ENCODE peak calls at places on chromosomes 3 and 15, in five cellular contexts. T is adrenal gland; R is heart right ventricle; M is IMR-90; B is CD8-positive, alpha-beta memory T cell. H is an unnamed sample.
A peak's percentile ranks its signal among the peaks of the same experiment; 100 is the strongest.

GRCh38 chr15:67405208-67406191 is 115.4 kb upstream of the C15orf61 start:
- DNase-seq in T (no peak), R (no peak), M (peak; percentile 79), B (no peak), H (no peak)

GRCh38 chr3:120025520-120025919 is 68.7 kb downstream of the GSK3B start:
- DNase-seq in T (no peak), R (no peak), M (peak; percentile 29), B (no peak), H (no peak)

GRCh38 chr15:58520464-58520863 is 88.7 kb downstream of the LIPC start:
- DNase-seq in T (peak; percentile 36), R (no peak), M (no peak), B (no peak), H (no peak)

GRCh38 chr15:60373327-60373726 is 24.5 kb downstream of the ANXA2 start:
- DNase-seq in T (no peak), R (no peak), M (no peak), B (no peak), H (no peak)

GRCh38 chr3:177377166-177377565 is 179.9 kb upstream of the TBL1XR1 start:
- DNase-seq in T (no peak), R (no peak), M (no peak), B (no peak), H (no peak)

GRCh38 chr3:10553586-10554235 is 48.3 kb upstream of the ATP2B2 start:
- DNase-seq in T (peak; percentile 23), R (no peak), M (no peak), B (no peak), H (no peak)

GRCh38 chr15:42405876-42406482 is 46.7 kb downstream of the CAPN3 start:
- DNase-seq in T (peak; percentile 39), R (no peak), M (no peak), B (no peak), H (no peak)

GRCh38 chr15:42150246-42150970 is 6.0 kb downstream of the PLA2G4F start:
- DNase-seq in T (no peak), R (no peak), M (no peak), B (no peak), H (no peak)

GRCh38 chr3:173411288-173412064 is 13.9 kb downstream of the NLGN1 start:
- DNase-seq in T (peak; percentile 51), R (no peak), M (peak; percentile 51), B (no peak), H (no peak)

GRCh38 chr3:87318609-87319008 is 42.2 kb upstream of the POU1F1 start:
- DNase-seq in T (no peak), R (no peak), M (no peak), B (no peak), H (no peak)

GRCh38 chr3:39814007-39814406 is 4.6 kb downstream of the MYRIP start:
- DNase-seq in T (no peak), R (no peak), M (no peak), B (no peak), H (no peak)

GRCh38 chr3:147930417-147930816 is 521.3 kb downstream of the ZIC1 start:
- DNase-seq in T (no peak), R (no peak), M (peak; percentile 59), B (no peak), H (no peak)

GRCh38 chr15:59976480-59976879 is 27.6 kb upstream of the FOXB1 start:
- DNase-seq in T (no peak), R (no peak), M (no peak), B (peak; percentile 86), H (peak; percentile 38)

GRCh38 chr3:2250783-2251182 is 152.1 kb downstream of the CNTN4 start:
- DNase-seq in T (no peak), R (no peak), M (no peak), B (no peak), H (no peak)

GRCh38 chr3:2244137-2244536 is 145.5 kb downstream of the CNTN4 start:
- DNase-seq in T (no peak), R (no peak), M (no peak), B (no peak), H (no peak)

GRCh38 chr3:2247249-2247648 is 148.6 kb downstream of the CNTN4 start:
- DNase-seq in T (no peak), R (no peak), M (no peak), B (no peak), H (no peak)

GRCh38 chr3:2247831-2248230 is 149.2 kb downstream of the CNTN4 start:
- DNase-seq in T (no peak), R (no peak), M (no peak), B (no peak), H (no peak)
- H3K9me3 ChIP-seq in T (no peaks in the 10 kb centered on the region), R (no peaks in the 10 kb centered on the region), M (peaks cover 1% of the 10 kb centered on the region), B (no peaks in the 10 kb centered on the region), H (no peaks in the 10 kb centered on the region)

GRCh38 chr15:25181290-25182097 is 226.7 kb downstream of the SNRPN start:
- DNase-seq in T (no peak), R (peak; percentile 1), M (no peak), B (no peak), H (no peak)

GRCh38 chr15:25183581-25184330 is 229.0 kb downstream of the SNRPN start:
- DNase-seq in T (peak; percentile 1), R (no peak), M (no peak), B (no peak), H (no peak)

GRCh38 chr15:25182098-25182478 is 227.3 kb downstream of the SNRPN start:
- DNase-seq in T (no peak), R (peak; percentile 3), M (no peak), B (no peak), H (no peak)

GRCh38 chr15:25184356-25185155 is 229.8 kb downstream of the SNRPN start:
- DNase-seq in T (no peak), R (peak; percentile 3), M (no peak), B (no peak), H (no peak)

GRCh38 chr15:25182736-25183445 is 228.1 kb downstream of the SNRPN start:
- DNase-seq in T (no peak), R (peak; percentile 10), M (no peak), B (no peak), H (no peak)
- H3K9me3 ChIP-seq in T (no peaks in the 10 kb centered on the region), R (peaks cover 3% of the 10 kb centered on the region), M (peaks cover 82% of the 10 kb centered on the region), B (no peaks in the 10 kb centered on the region), H (no peaks in the 10 kb centered on the region)

GRCh38 chr15:35358824-35359223 is 187.1 kb downstream of the DPH6 start:
- DNase-seq in T (no peak), R (no peak), M (no peak), B (no peak), H (no peak)
- H3K9me3 ChIP-seq in T (no peaks in the 10 kb centered on the region), R (peaks cover 17% of the 10 kb centered on the region), M (peaks cover 8% of the 10 kb centered on the region), B (peaks cover 12% of the 10 kb centered on the region), H (peaks cover 4% of the 10 kb centered on the region)

GRCh38 chr15:27114440-27114839 is 143.5 kb downstream of the GABRG3 start:
- DNase-seq in T (no peak), R (no peak), M (no peak), B (no peak), H (no peak)
- H3K9me3 ChIP-seq in T (no peaks in the 10 kb centered on the region), R (no peaks in the 10 kb centered on the region), M (peaks cover 17% of the 10 kb centered on the region), B (no peaks in the 10 kb centered on the region), H (no peaks in the 10 kb centered on the region)

H was measured in T-helper 17 cell.